ENCODE peak calls at places on chromosomes 13 and 19, in ten cellular contexts. C is Panc1; V is prostate gland; M is tibial artery; E is LoVo; R is HFF-Myc; Q is H54; O is stimulated activated CD8-positive, alpha-beta memory T cell treated with anti-CD3 and anti-CD28 coated beads, Interleukin-15, amount 100 ng/mL, for 4 hours; X is AG10803; J is occipital lobe. H is an unnamed sample.
A peak's percentile ranks its signal among the peaks of the same experiment; 100 is the strongest.

GRCh38 chr13:97004096-97004876 is 10.0 kb upstream of the OXGR1 start:
- DNase-seq in C (no peak), V (no peak), M (no peak), E (no peak), R (no peak), Q (no peak), O (no peak), X (peak; percentile 75), J (no peak), H (no peak)

GRCh38 chr13:64333888-64334287 is 2896.2 kb downstream of the PCDH9 start:
- DNase-seq in C (no peak), V (no peak), M (no peak), E (no peak), R (no peak), Q (no peak), O (no peak), X (no peak), J (no peak), H (no peak)

GRCh38 chr19:45442927-45443461 is 19.3 kb upstream of the ERCC1 start:
- DNase-seq in C (no peak), V (no peak), M (peak; percentile 79), E (no peak), R (no peak), Q (no peak), O (no peak), X (peak; percentile 37), J (no peak), H (no peak)

GRCh38 chr19:49421039-49421877 is 2.0 kb downstream of the PTH2 start:
- DNase-seq in C (no peak), V (peak; percentile 20), M (peak; percentile 39), E (peak; percentile 36), R (no peak), Q (no peak), O (no peak), X (peak; percentile 43), J (peak; percentile 20), H (no peak)

GRCh38 chr19:13861392-13861713 is 15.6 kb upstream of the NANOS3 start:
- DNase-seq in C (no peak), V (no peak), M (no peak), E (no peak), R (no peak), Q (no peak), O (no peak), X (peak; percentile 60), J (no peak), H (no peak)

GRCh38 chr19:28039677-28040381 is 1173.1 kb downstream of the UQCRFS1 start:
- DNase-seq in C (no peak), V (no peak), M (no peak), E (peak; percentile 8), R (no peak), Q (no peak), O (no peak), X (no peak), J (no peak), H (no peak)

GRCh38 chr19:48501961-48502719 is 9.5 kb downstream of the LMTK3 start:
- DNase-seq in C (no peak), V (peak; percentile 98), M (no peak), E (peak; percentile 69), R (no peak), Q (no peak), O (peak; percentile 43), X (no peak), J (peak; percentile 30), H (no peak)

GRCh38 chr13:113839536-113840204 is 24.2 kb downstream of the GAS6 start:
- DNase-seq in C (no peak), V (no peak), M (no peak), E (no peak), R (no peak), Q (no peak), O (no peak), X (no peak), J (no peak), H (no peak)

GRCh38 chr13:28867564-28867963 is 47.4 kb downstream of the MTUS2 start:
- DNase-seq in C (no peak), V (no peak), M (no peak), E (no peak), R (no peak), Q (no peak), O (no peak), X (no peak), J (no peak), H (no peak)

GRCh38 chr19:20964798-20965197 is 41.7 kb downstream of the ZNF85 start:
- DNase-seq in C (no peak), V (no peak), M (no peak), E (no peak), R (no peak), Q (no peak), O (no peak), X (no peak), J (no peak), H (no peak)

GRCh38 chr19:3510727-3511126 is 4.6 kb downstream of the FZR1 start:
- DNase-seq in C (no peak), V (no peak), M (no peak), E (no peak), R (no peak), Q (no peak), O (no peak), X (no peak), J (no peak), H (no peak)

GRCh38 chr13:80888421-80888820 is 547.5 kb upstream of the SPRY2 start:
- DNase-seq in C (no peak), V (no peak), M (no peak), E (no peak), R (no peak), Q (no peak), O (no peak), X (no peak), J (no peak), H (no peak)

GRCh38 chr19:54430306-54431254 is 15.3 kb downstream of the TTYH1 start:
- DNase-seq in C (no peak), V (peak; percentile 37), M (no peak), E (peak; percentile 50), R (no peak), Q (no peak), O (no peak), X (no peak), J (no peak), H (no peak)

GRCh38 chr19:5345895-5346386 is 5.3 kb upstream of the PTPRS start:
- DNase-seq in C (no peak), V (no peak), M (no peak), E (no peak), R (peak; percentile 56), Q (no peak), O (no peak), X (peak; percentile 39), J (no peak), H (no peak)

GRCh38 chr13:29924951-29925350 is 74.5 kb upstream of the UBL3 start:
- DNase-seq in C (no peak), V (no peak), M (no peak), E (no peak), R (no peak), Q (no peak), O (no peak), X (no peak), J (no peak), H (no peak)

GRCh38 chr19:8724276-8724675 is 2.8 kb downstream of the OR2Z1 start:
- DNase-seq in C (no peak), V (no peak), M (no peak), E (no peak), R (no peak), Q (no peak), O (no peak), X (no peak), J (no peak), H (no peak)

GRCh38 chr19:15631817-15632216 is 8.9 kb upstream of the CYP4F3 start:
- DNase-seq in C (no peak), V (no peak), M (no peak), E (peak; percentile 34), R (no peak), Q (no peak), O (no peak), X (no peak), J (no peak), H (no peak)

GRCh38 chr19:12939292-12939606 is 840 bp downstream of the CALR start:
- DNase-seq in C (no peak), V (no peak), M (no peak), E (no peak), R (no peak), Q (no peak), O (no peak), X (peak; percentile 49), J (no peak), H (no peak)

GRCh38 chr19:4711211-4711610 is 12.4 kb downstream of the DPP9 start:
- DNase-seq in C (no peak), V (no peak), M (no peak), E (no peak), R (no peak), Q (no peak), O (no peak), X (no peak), J (no peak), H (no peak)

GRCh38 chr19:18274776-18275356 is 614 bp upstream of the IQCN start:
- DNase-seq in C (no peak), V (peak; percentile 88), M (peak; percentile 86), E (peak; percentile 89), R (no peak), Q (peak; percentile 92), O (no peak), X (peak; percentile 88), J (peak; percentile 78), H (no peak)

GRCh38 chr19:7294571-7295212 is 478 bp upstream of the INSR start:
- DNase-seq in C (no peak), V (peak; percentile 74), M (peak; percentile 78), E (peak; percentile 79), R (peak; percentile 10), Q (peak; percentile 41), O (no peak), X (peak; percentile 60), J (peak; percentile 26), H (no peak)

GRCh38 chr19:19185853-19186728 is 5.9 kb downstream of the BORCS8 start:
- DNase-seq in C (no peak), V (no peak), M (no peak), E (peak; percentile 20), R (no peak), Q (no peak), O (peak; percentile 27), X (peak; percentile 16), J (no peak), H (no peak)

GRCh38 chr13:80577285-80577684 is 236.4 kb upstream of the SPRY2 start:
- DNase-seq in C (no peak), V (no peak), M (no peak), E (no peak), R (no peak), Q (no peak), O (no peak), X (no peak), J (no peak), H (no peak)

GRCh38 chr13:109704771-109705628 is 81.4 kb downstream of the IRS2 start:
- DNase-seq in C (no peak), V (no peak), M (peak; percentile 60), E (no peak), R (no peak), Q (no peak), O (no peak), X (no peak), J (no peak), H (no peak)

GRCh38 chr19:29837448-29837961 is 25.7 kb downstream of the CCNE1 start:
- DNase-seq in C (no peak), V (no peak), M (no peak), E (no peak), R (no peak), Q (no peak), O (peak; percentile 47), X (no peak), J (no peak), H (no peak)

GRCh38 chr19:11483176-11484111 is 2.6 kb upstream of the ELAVL3 start:
- DNase-seq in C (no peak), V (no peak), M (no peak), E (no peak), R (no peak), Q (no peak), O (no peak), X (no peak), J (no peak), H (no peak)

GRCh38 chr19:27971869-27972268 is 1241.1 kb downstream of the UQCRFS1 start:
- DNase-seq in C (no peak), V (no peak), M (no peak), E (no peak), R (no peak), Q (no peak), O (no peak), X (no peak), J (no peak), H (no peak)

GRCh38 chr13:105213512-105213911 is 1322.0 kb downstream of the EFNB2 start:
- DNase-seq in C (no peak), V (no peak), M (no peak), E (no peak), R (no peak), Q (no peak), O (no peak), X (no peak), J (no peak), H (no peak)

H was measured in glomerular endothelial cell.